ENCODE peak calls at places on chromosomes 3 and 15, in four cellular contexts. H is neuronal stem cell, J is body of pancreas, F is Caco-2. U is an unnamed sample.
A peak's percentile ranks its signal among the peaks of the same experiment; 100 is the strongest.

GRCh38 chr3:172275586-172275985 is 172.7 kb downstream of the GHSR start:
- DNase-seq in H (no peak), J (no peak), F (no peak), U (no peak)

GRCh38 chr3:122318620-122319019 is 6.4 kb upstream of the CSTA start:
- DNase-seq in H (no peak), F (no peak), J (no peak), U (no peak)

GRCh38 chr3:182133752-182134151 is 422.0 kb downstream of the SOX2 start:
- DNase-seq in H (no peak), F (no peak), J (no peak), U (no peak)

GRCh38 chr15:90020041-90020735 is 19.1 kb downstream of the ZNF710 start:
- DNase-seq in F (no peak), H (no peak), J (peak; percentile 58), U (peak; percentile 39)

GRCh38 chr3:112078125-112079083 is 7.8 kb upstream of the C3orf52 start:
- DNase-seq in F (no peak), H (no peak), J (no peak), U (no peak)

GRCh38 chr15:25345943-25346342 is 92.9 kb downstream of the UBE3A start:
- DNase-seq in H (peak; percentile 4), F (peak; percentile 32), J (no peak), U (peak; percentile 37)

GRCh38 chr15:39887832-39888231 is 32.2 kb downstream of the GPR176 start:
- DNase-seq in H (no peak), F (peak; percentile 50), J (peak; percentile 44), U (no peak)

GRCh38 chr3:100880072-100880471 is 113.1 kb downstream of the ABI3BP start:
- DNase-seq in J (peak; percentile 18), H (no peak), F (no peak), U (no peak)

GRCh38 chr3:48684480-48685143 is 1.1 kb downstream of the NCKIPSD start:
- DNase-seq in F (no peak), H (no peak), J (peak; percentile 49), U (no peak)

GRCh38 chr15:91967935-91968605 is 114.6 kb downstream of the SLCO3A1 start:
- DNase-seq in H (no peak), F (no peak), J (no peak), U (no peak)
- H3K4me3 ChIP-seq in H (no peak overlapping the region), F (no peak overlapping the region), J (no peak overlapping the region), U (no peak overlapping the region)

GRCh38 chr15:43434436-43434835 is 58.5 kb downstream of the TP53BP1 start:
- DNase-seq in J (no peak), H (no peak), F (no peak), U (no peak)

GRCh38 chr15:43440721-43441281 is 52.2 kb downstream of the TP53BP1 start:
- DNase-seq in J (peak; percentile 64), F (peak; percentile 46), H (peak; percentile 29), U (peak; percentile 30)

GRCh38 chr15:43441316-43441715 is 51.6 kb downstream of the TP53BP1 start:
- DNase-seq in H (no peak), F (no peak), J (no peak), U (no peak)

GRCh38 chr15:43436395-43436794 is 56.6 kb downstream of the TP53BP1 start:
- DNase-seq in H (no peak), J (no peak), F (no peak), U (no peak)

DNA sequence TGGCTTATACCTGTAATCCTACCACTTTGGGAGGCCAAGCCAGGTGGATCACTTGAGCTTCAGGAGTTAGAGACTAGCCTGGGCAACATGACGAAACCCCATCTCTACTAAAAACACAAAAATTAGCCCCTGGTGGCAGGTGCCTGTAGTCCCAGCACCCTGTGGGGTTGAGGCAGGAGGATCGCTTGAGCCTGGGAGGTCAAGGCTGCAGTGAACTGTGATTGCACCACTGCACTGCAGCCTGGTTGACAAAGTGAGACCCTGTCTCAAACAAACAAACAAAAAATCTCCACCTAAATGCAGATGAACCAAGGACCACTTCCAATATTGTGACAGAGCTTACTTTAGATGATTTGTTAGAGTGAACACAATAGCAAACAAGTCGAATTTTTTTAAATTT is 53.7 kb downstream of the TP53BP1 start:
- DNase-seq in H (no peak), F (no peak), J (no peak), U (no peak)
- H3K36me3 ChIP-seq in H (peaks cover 17% of the 10 kb centered on the region), F (no peaks in the 10 kb centered on the region), J (peaks cover 4% of the 10 kb centered on the region), U (peaks cover 5% of the 10 kb centered on the region)

GRCh38 chr3:119033393-119034255 is 1.0 kb downstream of the IGSF11 start:
- DNase-seq in J (no peak), H (no peak), F (no peak), U (no peak)
- H3K27me3 ChIP-seq in J (no peaks in the 10 kb centered on the region), H (peaks cover 49% of the 10 kb centered on the region), F (peaks cover 2% of the 10 kb centered on the region), U (peaks cover 37% of the 10 kb centered on the region)

GRCh38 chr3:9412293-9412692 is 14.9 kb downstream of the SETD5 start:
- DNase-seq in F (no peak), H (no peak), J (no peak), U (no peak)

GRCh38 chr3:9408061-9408460 is 10.6 kb downstream of the SETD5 start:
- DNase-seq in F (no peak), H (no peak), J (no peak), U (no peak)

GRCh38 chr3:9411302-9411701 is 13.9 kb downstream of the SETD5 start:
- DNase-seq in H (no peak), J (no peak), F (no peak), U (no peak)

GRCh38 chr3:9408546-9408945 is 11.1 kb downstream of the SETD5 start:
- DNase-seq in F (no peak), H (no peak), J (no peak), U (no peak)

GRCh38 chr3:9409981-9410849 is 12.8 kb downstream of the SETD5 start:
- DNase-seq in J (no peak), F (no peak), H (no peak), U (no peak)
- H3K4me3 ChIP-seq in J (no peak overlapping the region), F (no peak overlapping the region), H (no peak overlapping the region), U (no peak overlapping the region)

DNA sequence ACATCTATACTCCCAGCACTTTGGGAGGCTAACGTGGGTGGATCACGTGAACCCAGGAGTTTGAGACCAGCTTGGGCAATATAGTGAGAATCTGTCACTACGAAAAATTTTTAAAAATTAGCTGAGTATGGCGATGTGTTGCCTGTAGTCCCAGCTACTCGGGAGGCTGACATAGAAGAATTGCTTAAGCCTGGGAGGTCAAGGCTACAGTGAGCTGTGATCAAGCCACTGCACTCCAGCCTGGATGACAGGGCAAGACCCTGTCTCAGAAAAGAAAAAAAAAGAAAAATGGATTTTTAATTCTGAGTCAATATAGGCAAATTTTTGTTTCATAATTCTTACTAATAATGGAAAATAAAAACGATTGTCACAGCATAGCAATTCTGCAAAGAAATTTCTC is 13.3 kb downstream of the C3orf49 start:
- DNase-seq in H (no peak), F (no peak), J (no peak), U (no peak)
- H3K36me3 ChIP-seq in H (peaks cover 2% of the 10 kb centered on the region), F (no peaks in the 10 kb centered on the region), J (peaks cover 7% of the 10 kb centered on the region), U (peaks cover 1% of the 10 kb centered on the region)

GRCh38 chr3:186098740-186099139 is 10.1 kb downstream of the ETV5 start:
- DNase-seq in J (no peak), H (no peak), F (no peak), U (no peak)

GRCh38 chr3:186097663-186098451 is 11.0 kb downstream of the ETV5 start:
- DNase-seq in H (peak; percentile 96), F (peak; percentile 91), J (peak; percentile 96), U (peak; percentile 79)

GRCh38 chr3:186096295-186096694 is 12.6 kb downstream of the ETV5 start:
- DNase-seq in F (no peak), H (no peak), J (no peak), U (no peak)

GRCh38 chr3:186095584-186096061 is 13.3 kb downstream of the ETV5 start:
- DNase-seq in J (peak; percentile 27), H (no peak), F (no peak), U (no peak)

GRCh38 chr3:186097317-186097662 is 11.6 kb downstream of the ETV5 start:
- DNase-seq in F (no peak), H (no peak), J (no peak), U (peak; percentile 57)
- H3K27me3 ChIP-seq in F (no peaks in the 10 kb centered on the region), H (no peaks in the 10 kb centered on the region), J (no peaks in the 10 kb centered on the region), U (no peaks in the 10 kb centered on the region)

GRCh38 chr3:196210673-196211556 is at the start of gene ZDHHC19:
- DNase-seq in F (no peak), J (no peak), H (no peak), U (peak; percentile 57)

GRCh38 chr3:196208942-196209695 is 2.1 kb downstream of the ZDHHC19 start:
- DNase-seq in H (no peak), J (no peak), F (no peak), U (peak; percentile 43)

GRCh38 chr3:196207833-196208607 is 3.2 kb downstream of the ZDHHC19 start:
- DNase-seq in H (peak; percentile 37), J (peak; percentile 59), F (peak; percentile 38), U (peak; percentile 99)

GRCh38 chr3:196203833-196204232 is 7.4 kb downstream of the ZDHHC19 start:
- DNase-seq in H (no peak), J (no peak), F (no peak), U (no peak)

DNA sequence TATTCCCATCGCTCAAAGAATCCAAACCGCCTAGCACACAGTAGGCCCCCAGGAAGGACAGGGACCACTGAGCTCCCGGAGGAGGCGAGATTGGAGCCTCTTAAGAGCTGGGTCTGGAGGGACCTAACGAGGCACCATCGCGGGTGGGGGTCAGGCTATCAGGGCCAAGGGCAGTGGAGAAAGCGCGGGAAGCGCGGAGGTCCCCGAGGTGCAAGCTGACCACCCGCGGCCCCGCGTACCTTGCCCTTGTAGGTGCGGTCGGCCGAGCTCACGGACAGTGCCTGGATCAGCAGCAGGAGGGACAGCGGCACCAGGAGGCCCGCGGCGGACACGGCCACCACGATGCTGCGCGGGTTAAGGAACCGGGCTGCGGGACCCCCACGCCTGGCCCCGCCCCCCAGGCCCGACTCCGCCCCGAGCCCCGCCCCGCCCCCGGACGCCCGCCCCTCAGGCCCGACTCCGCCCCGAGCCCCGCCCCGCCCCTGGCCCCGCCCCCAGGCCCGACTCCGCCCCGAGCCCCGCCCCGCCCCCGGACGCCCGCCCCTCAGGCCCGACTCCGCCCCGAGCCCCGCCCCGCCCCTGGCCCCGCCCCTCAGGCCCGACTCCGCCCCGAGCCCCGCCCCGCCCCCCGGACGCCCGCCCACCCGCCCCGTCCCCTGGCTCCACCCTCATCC is 3.9 kb downstream of the ZDHHC19 start:
- DNase-seq in F (no peak), H (no peak), J (no peak), U (peak; percentile 96)
- H3K4me3 ChIP-seq in F (peak overlapping the region; percentile 23), H (peak overlapping the region; percentile 6), J (no peak overlapping the region), U (peak overlapping the region; percentile 72)

GRCh38 chr15:44654858-44655257 is 8.6 kb downstream of the SPG11 start:
- DNase-seq in F (no peak), H (no peak), J (no peak), U (no peak)

GRCh38 chr15:44659041-44659440 is 4.4 kb downstream of the SPG11 start:
- DNase-seq in F (no peak), J (no peak), H (no peak), U (no peak)

GRCh38 chr15:44656913-44657312 is 6.5 kb downstream of the SPG11 start:
- DNase-seq in J (no peak), H (no peak), F (no peak), U (no peak)

GRCh38 chr15:44657378-44657777 is 6.1 kb downstream of the SPG11 start:
- DNase-seq in F (no peak), H (no peak), J (no peak), U (no peak)

GRCh38 chr15:44656241-44656640 is 7.2 kb downstream of the SPG11 start:
- DNase-seq in F (no peak), H (no peak), J (no peak), U (no peak)
- H3K36me3 ChIP-seq in F (no peaks in the 10 kb centered on the region), H (peaks cover 10% of the 10 kb centered on the region), J (peaks cover 25% of the 10 kb centered on the region), U (peaks cover 9% of the 10 kb centered on the region)

DNA sequence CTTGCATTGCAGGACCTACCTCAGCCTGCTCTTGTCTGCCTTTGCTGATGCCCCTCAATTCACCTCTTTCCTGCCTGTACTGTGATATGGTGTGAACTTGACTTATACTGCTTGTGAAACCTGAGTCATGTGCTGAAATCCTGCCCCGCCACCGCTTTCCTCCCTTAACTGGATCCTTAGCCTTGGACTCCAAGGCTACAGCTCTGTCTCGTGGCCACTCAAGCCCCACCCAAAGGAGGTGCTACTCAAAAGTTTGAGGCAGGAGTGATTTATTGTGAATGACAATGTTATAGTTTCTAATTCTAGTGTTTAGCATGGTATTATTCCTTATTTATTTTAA is 56.1 kb downstream of the MYZAP start:
- DNase-seq in H (no peak), J (peak; percentile 59), F (no peak), U (no peak)
- H3K27me3 ChIP-seq in H (peaks cover 18% of the 10 kb centered on the region), J (no peaks in the 10 kb centered on the region), F (no peaks in the 10 kb centered on the region), U (no peaks in the 10 kb centered on the region)

U was measured in H7.